ENCODE peak calls at places on chromosomes 12 and 14, in six cellular contexts. Y, D, J, H, T and G are unnamed samples.

GRCh38 chr12:100234591-100235304 is 32.1 kb downstream of the DEPDC4 start:
- DNase-seq in Y (no peak), H (peak; percentile 86), T (peak; percentile 29), J (peak; percentile 64), D (peak; percentile 36), G (no peak)

GRCh38 chr14:100559455-100559854 is 27.8 kb downstream of the BEGAIN start:
- DNase-seq in D (no peak), J (no peak), T (no peak), Y (no peak), H (no peak), G (no peak)

GRCh38 chr12:92740421-92740820 is 37.6 kb downstream of the PLEKHG7 start:
- DNase-seq in H (no peak), Y (no peak), D (no peak), T (no peak), J (no peak), G (no peak)

GRCh38 chr12:28536088-28536487 is 345.8 kb downstream of the CCDC91 start:
- DNase-seq in H (peak; percentile 85), T (no peak), D (no peak), Y (no peak), J (peak; percentile 47), G (no peak)

GRCh38 chr14:61512508-61512907 is 182.8 kb upstream of the HIF1A start:
- DNase-seq in J (peak; percentile 83), H (peak; percentile 51), D (no peak), Y (no peak), T (no peak), G (no peak)

GRCh38 chr14:100476012-100476822 is 111.0 kb downstream of the BEGAIN start:
- DNase-seq in D (no peak), T (peak; percentile 94), Y (peak; percentile 28), J (peak; percentile 35), H (peak; percentile 98), G (peak; percentile 98)

GRCh38 chr12:30975581-30975980 is 49.0 kb downstream of the TSPAN11 start:
- DNase-seq in T (no peak), Y (no peak), H (no peak), J (no peak), D (no peak), G (no peak)

GRCh38 chr14:77098470-77099353 is 654 bp downstream of the CIPC start:
- DNase-seq in Y (peak; percentile 64), J (peak; percentile 38), H (no peak), D (peak; percentile 61), T (no peak), G (no peak)

GRCh38 chr12:13208533-13209278 is 12.2 kb downstream of the EMP1 start:
- DNase-seq in Y (no peak), T (no peak), J (peak; percentile 61), D (peak; percentile 40), H (peak; percentile 53), G (no peak)
- H3K4me3 ChIP-seq in Y (no peak overlapping the region), T (no peak overlapping the region), J (no peak overlapping the region), D (no peak overlapping the region), H (no peak overlapping the region), G (no peak overlapping the region)

GRCh38 chr12:66035289-66035961 is 95.1 kb downstream of the LLPH start:
- DNase-seq in T (peak; percentile 68), D (peak; percentile 43), H (peak; percentile 61), Y (no peak), J (peak; percentile 68), G (peak; percentile 16)
- TF ChIP-seq CTCF in T (peak; percentile 73), D (no peak), H (peak; percentile 56), Y (peak; percentile 23), J (peak; percentile 47), G (peak; percentile 55)

GRCh38 chr14:104866451-104867370 is 1.6 kb downstream of the CEP170B start:
- DNase-seq in H (no peak), D (no peak), J (no peak), Y (no peak), T (no peak), G (no peak)
- H3K4me3 ChIP-seq in H (peak overlapping the region; percentile 97), D (peak overlapping the region; percentile 61), J (peak overlapping the region; percentile 63), Y (peak overlapping the region; percentile 76), T (peak overlapping the region; percentile 80), G (peak overlapping the region; percentile 65)

DNA sequence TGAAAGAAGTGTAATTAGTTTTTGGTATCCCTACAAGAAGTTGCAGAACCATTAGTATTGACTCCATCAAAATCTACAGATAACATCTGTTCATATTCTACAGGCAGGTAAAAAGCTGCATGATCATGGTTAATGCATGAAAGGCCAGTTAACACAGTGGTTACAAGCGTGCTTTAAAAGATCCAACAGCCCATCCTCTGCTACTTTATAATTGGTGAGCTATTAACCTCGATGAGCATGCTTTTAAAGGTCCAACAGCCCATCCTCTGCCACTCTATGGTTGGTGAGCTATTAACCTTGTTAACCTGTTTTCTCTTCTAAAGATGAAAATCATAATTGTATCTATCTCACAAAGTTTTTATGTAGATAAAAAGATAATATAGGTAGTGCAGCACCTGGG is 289.3 kb downstream of the DUSP6 start:
- DNase-seq in D (no peak), H (no peak), T (no peak), Y (no peak), J (no peak), G (no peak)
- TF ChIP-seq CTCF in D (no peak), H (no peak), T (no peak), Y (no peak), J (no peak), G (no peak)

GRCh38 chr14:68181395-68182326 is 362.1 kb downstream of the RAD51B start:
- DNase-seq in T (peak; percentile 34), D (no peak), H (peak; percentile 38), Y (no peak), J (peak; percentile 51), G (no peak)
- H3K4me3 ChIP-seq in T (no peak overlapping the region), D (no peak overlapping the region), H (no peak overlapping the region), Y (no peak overlapping the region), J (no peak overlapping the region), G (no peak overlapping the region)

GRCh38 chr14:69571879-69572633 is 2.6 kb downstream of the CCDC177 start:
- DNase-seq in D (no peak), J (peak; percentile 66), H (peak; percentile 15), Y (no peak), T (no peak), G (no peak)
- TF ChIP-seq CTCF in D (no peak), J (no peak), H (no peak), Y (no peak), T (no peak), G (no peak)

DNA sequence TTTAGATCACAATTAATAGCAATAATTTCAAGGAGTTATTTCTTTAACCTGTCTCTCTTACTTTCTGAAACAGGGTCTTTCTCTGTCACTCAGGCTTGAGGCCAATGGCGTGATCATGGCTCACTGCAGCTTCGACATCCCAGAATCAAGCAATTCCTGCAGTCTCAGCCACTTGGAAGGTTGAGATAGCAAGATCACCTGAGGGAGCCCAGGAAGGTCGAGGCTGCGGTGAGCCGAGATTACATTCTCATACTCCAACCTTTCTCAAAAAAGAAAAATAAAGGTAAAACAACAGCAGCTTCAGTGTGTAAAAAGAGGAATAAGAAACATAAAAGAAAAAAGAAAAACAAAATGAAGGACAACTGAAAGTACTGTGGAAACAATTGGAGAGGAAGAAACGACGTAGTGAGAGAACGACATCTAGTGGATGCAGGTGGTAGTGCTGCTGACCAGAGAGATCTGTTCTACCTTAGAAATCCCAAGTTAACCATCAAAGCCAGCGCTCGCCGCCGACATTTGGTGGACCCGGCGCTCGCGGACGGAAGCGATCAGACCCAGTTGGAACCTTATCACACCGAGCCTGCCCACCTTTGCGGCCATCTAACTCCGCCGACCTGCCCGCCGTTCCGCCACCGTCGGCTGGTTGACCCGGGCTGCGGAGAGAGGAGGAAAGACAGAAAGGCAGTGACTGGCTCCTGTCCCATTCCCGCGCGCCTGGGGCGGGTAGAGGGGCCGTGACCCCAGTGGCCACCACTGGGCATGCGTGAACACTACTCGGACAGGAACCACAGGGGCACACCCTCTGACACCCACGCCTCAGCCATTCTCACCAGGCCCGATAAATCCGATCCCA is 196.1 kb downstream of the ALG10 start:
- DNase-seq in Y (no peak), D (peak; percentile 81), H (peak; percentile 34), T (peak; percentile 52), J (peak; percentile 68), G (no peak)
- H3K4me3 ChIP-seq in Y (peak overlapping the region; percentile 44), D (no peak overlapping the region), H (no peak overlapping the region), T (no peak overlapping the region), J (peak overlapping the region; percentile 21), G (no peak overlapping the region)

DNA sequence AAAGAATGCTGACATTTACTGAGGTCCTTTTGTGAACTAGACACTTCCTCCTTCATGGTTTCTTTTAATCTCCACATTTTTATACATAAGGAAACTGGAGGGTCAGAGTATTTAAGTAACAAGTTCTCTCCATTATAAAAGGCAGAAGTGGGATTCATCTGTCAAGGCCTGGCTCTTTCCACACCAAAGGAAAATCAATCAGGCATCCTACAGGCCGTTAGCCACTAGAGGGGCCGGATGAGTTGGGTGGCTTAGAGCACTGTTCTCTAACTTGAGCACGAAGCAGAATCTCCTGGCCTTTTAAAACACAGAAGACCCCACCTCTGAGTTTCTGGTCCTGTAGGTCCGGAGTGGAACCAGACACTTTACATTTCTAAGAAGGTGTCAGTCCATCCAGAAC is 36.8 kb upstream of the NINJ2 start:
- DNase-seq in T (no peak), D (no peak), H (no peak), Y (no peak), J (no peak), G (no peak)
- TF ChIP-seq CTCF in T (no peak), D (no peak), H (no peak), Y (no peak), J (no peak), G (peak; percentile 4)

GRCh38 chr12:56224102-56224701 is at the start of gene NABP2:
- DNase-seq in T (peak; percentile 94), D (peak; percentile 98), Y (peak; percentile 97), J (peak; percentile 99), H (peak; percentile 96), G (peak; percentile 89)

GRCh38 chr12:56224954-56225353 is 812 bp downstream of the NABP2 start:
- DNase-seq in J (no peak), H (no peak), Y (no peak), D (no peak), T (no peak), G (no peak)

GRCh38 chr12:56221757-56222530 is at the start of gene RNF41:
- DNase-seq in J (peak; percentile 96), T (peak; percentile 89), Y (peak; percentile 95), D (peak; percentile 99), H (peak; percentile 97), G (peak; percentile 92)

GRCh38 chr12:56222531-56222895 is 791 bp upstream of the RNF41 start:
- DNase-seq in J (no peak), D (no peak), H (no peak), T (no peak), Y (no peak), G (peak; percentile 51)

GRCh38 chr12:56223571-56224101 is 506 bp upstream of the NABP2 start:
- DNase-seq in T (no peak), D (no peak), J (no peak), H (no peak), Y (no peak), G (no peak)
- H3K4me3 ChIP-seq in T (peak overlapping the region; percentile 35), D (no peak overlapping the region), J (peak overlapping the region; percentile 77), H (peak overlapping the region; percentile 13), Y (peak overlapping the region; percentile 51), G (peak overlapping the region; percentile 31)

DNA sequence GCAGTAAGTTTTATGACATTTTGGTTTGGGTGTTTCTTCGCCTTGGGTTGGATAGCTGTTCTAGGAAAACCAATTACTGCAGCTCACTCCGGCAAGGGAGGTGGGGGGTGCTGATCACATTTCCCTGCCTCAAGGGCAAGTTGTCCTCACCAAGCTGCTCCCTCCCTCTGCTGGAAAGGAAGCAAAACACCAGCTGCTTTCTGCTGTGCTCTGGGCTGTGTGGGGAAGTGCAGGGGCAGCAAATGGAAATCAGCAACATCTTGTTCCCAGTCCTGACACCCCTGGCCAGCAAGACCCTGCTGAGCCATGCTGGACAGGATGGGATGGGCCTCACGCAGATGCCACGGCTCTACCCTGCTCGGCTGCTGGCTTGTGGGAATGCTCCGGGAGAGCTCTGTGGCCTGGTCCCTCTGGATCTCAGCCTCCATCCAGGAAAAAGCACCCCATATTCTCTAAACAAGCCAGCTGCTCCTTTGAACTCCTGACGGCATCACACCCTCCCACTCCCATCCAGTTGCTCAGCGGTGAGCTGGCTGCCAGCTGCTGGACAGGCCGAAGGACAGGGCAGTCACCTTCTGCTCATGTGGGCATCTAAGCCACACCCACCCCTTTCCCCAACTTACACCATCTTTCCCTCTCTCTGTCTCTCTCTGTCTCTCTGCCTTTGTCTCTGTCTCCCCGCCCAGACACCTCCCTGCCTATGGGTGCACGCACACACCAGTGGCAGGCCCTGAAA is 52.4 kb upstream of the EIF5 start:
- DNase-seq in H (peak; percentile 62), Y (peak; percentile 48), T (no peak), J (peak; percentile 30), D (peak; percentile 53), G (no peak)
- TF ChIP-seq CTCF in H (peak; percentile 61), Y (peak; percentile 56), T (peak; percentile 29), J (peak; percentile 36), D (no peak), G (peak; percentile 65)